ENCODE peak calls at places on chromosomes 13 and 19, in ten cellular contexts. One of them, this sample, is unnamed.

GRCh38 chr13:75050419-75051066 is 431.4 kb downstream of the TBC1D4 start:
- DNase-seq in HFFc6: peak
- DNase-seq in endodermal cell: no peak
- DNase-seq in OCI-LY7: no peak
- DNase-seq in brain microvascular endothelial cell: peak
- DNase-seq in heart right ventricle: no peak
- DNase-seq in uterus: no peak
- DNase-seq in cardiac muscle cell: peak
- DNase-seq in H1: no peak
- DNase-seq in adrenal gland: no peak
- DNase-seq in this sample: no peak

GRCh38 chr13:70755411-70755810 is 647.2 kb upstream of the KLHL1 start:
- DNase-seq in HFFc6: no peak
- DNase-seq in endodermal cell: no peak
- DNase-seq in OCI-LY7: no peak
- DNase-seq in brain microvascular endothelial cell: no peak
- DNase-seq in heart right ventricle: no peak
- DNase-seq in uterus: no peak
- DNase-seq in cardiac muscle cell: no peak
- DNase-seq in H1: no peak
- DNase-seq in adrenal gland: no peak
- DNase-seq in this sample: no peak

GRCh38 chr19:42325896-42326771 is 699 bp downstream of the MEGF8 start:
- DNase-seq in HFFc6: no peak
- DNase-seq in endodermal cell: peak
- DNase-seq in OCI-LY7: peak
- DNase-seq in brain microvascular endothelial cell: no peak
- DNase-seq in heart right ventricle: no peak
- DNase-seq in uterus: no peak
- DNase-seq in cardiac muscle cell: no peak
- DNase-seq in H1: no peak
- DNase-seq in adrenal gland: peak
- DNase-seq in this sample: peak

GRCh38 chr13:92413452-92413851 is 813.2 kb upstream of the GPC6 start:
- DNase-seq in HFFc6: no peak
- DNase-seq in endodermal cell: no peak
- DNase-seq in OCI-LY7: no peak
- DNase-seq in brain microvascular endothelial cell: no peak
- DNase-seq in heart right ventricle: no peak
- DNase-seq in uterus: no peak
- DNase-seq in cardiac muscle cell: no peak
- DNase-seq in H1: no peak
- DNase-seq in adrenal gland: no peak
- DNase-seq in this sample: no peak

GRCh38 chr19:58227964-58228583 is 640 bp upstream of the ZNF544 start:
- DNase-seq in HFFc6: no peak
- DNase-seq in endodermal cell: peak
- DNase-seq in OCI-LY7: no peak
- DNase-seq in brain microvascular endothelial cell: peak
- DNase-seq in heart right ventricle: no peak
- DNase-seq in uterus: no peak
- DNase-seq in cardiac muscle cell: no peak
- DNase-seq in H1: no peak
- DNase-seq in adrenal gland: no peak
- DNase-seq in this sample: peak

GRCh38 chr13:85406269-85406975 is 392.8 kb downstream of the SLITRK6 start:
- DNase-seq in HFFc6: no peak
- DNase-seq in endodermal cell: no peak
- DNase-seq in OCI-LY7: no peak
- DNase-seq in brain microvascular endothelial cell: no peak
- DNase-seq in heart right ventricle: no peak
- DNase-seq in uterus: no peak
- DNase-seq in cardiac muscle cell: no peak
- DNase-seq in H1: no peak
- DNase-seq in adrenal gland: no peak
- DNase-seq in this sample: no peak

GRCh38 chr13:78876915-78877549 is 218.1 kb upstream of the OBI1 start:
- DNase-seq in HFFc6: no peak
- DNase-seq in endodermal cell: no peak
- DNase-seq in OCI-LY7: no peak
- DNase-seq in brain microvascular endothelial cell: no peak
- DNase-seq in heart right ventricle: no peak
- DNase-seq in uterus: no peak
- DNase-seq in cardiac muscle cell: no peak
- DNase-seq in H1: no peak
- DNase-seq in adrenal gland: no peak
- DNase-seq in this sample: no peak

GRCh38 chr19:40147693-40148347 is 43.4 kb upstream of the MAP3K10 start:
- DNase-seq in HFFc6: peak
- DNase-seq in endodermal cell: no peak
- DNase-seq in OCI-LY7: no peak
- DNase-seq in brain microvascular endothelial cell: peak
- DNase-seq in heart right ventricle: no peak
- DNase-seq in uterus: no peak
- DNase-seq in cardiac muscle cell: peak
- DNase-seq in H1: no peak
- DNase-seq in adrenal gland: peak
- DNase-seq in this sample: peak

GRCh38 chr19:37953125-37953524 is 46.1 kb downstream of the SIPA1L3 start:
- DNase-seq in HFFc6: no peak
- DNase-seq in endodermal cell: no peak
- DNase-seq in OCI-LY7: no peak
- DNase-seq in brain microvascular endothelial cell: no peak
- DNase-seq in heart right ventricle: no peak
- DNase-seq in uterus: no peak
- DNase-seq in cardiac muscle cell: no peak
- DNase-seq in H1: no peak
- DNase-seq in adrenal gland: no peak
- DNase-seq in this sample: no peak

GRCh38 chr13:46578590-46578975 is 25.6 kb downstream of the LRCH1 start:
- DNase-seq in HFFc6: no peak
- DNase-seq in endodermal cell: no peak
- DNase-seq in OCI-LY7: no peak
- DNase-seq in brain microvascular endothelial cell: no peak
- DNase-seq in heart right ventricle: no peak
- DNase-seq in uterus: no peak
- DNase-seq in cardiac muscle cell: no peak
- DNase-seq in H1: no peak
- DNase-seq in adrenal gland: no peak
- DNase-seq in this sample: no peak

GRCh38 chr13:100088282-100088647 is 628 bp upstream of the PCCA start:
- DNase-seq in HFFc6: no peak
- DNase-seq in endodermal cell: peak
- DNase-seq in OCI-LY7: no peak
- DNase-seq in brain microvascular endothelial cell: no peak
- DNase-seq in heart right ventricle: no peak
- DNase-seq in uterus: no peak
- DNase-seq in cardiac muscle cell: peak
- DNase-seq in H1: peak
- DNase-seq in adrenal gland: no peak
- DNase-seq in this sample: no peak

GRCh38 chr19:41575998-41576397 is at the start of gene CEACAM21:
- DNase-seq in HFFc6: no peak
- DNase-seq in endodermal cell: no peak
- DNase-seq in OCI-LY7: peak
- DNase-seq in brain microvascular endothelial cell: no peak
- DNase-seq in heart right ventricle: peak
- DNase-seq in uterus: peak
- DNase-seq in cardiac muscle cell: no peak
- DNase-seq in H1: no peak
- DNase-seq in adrenal gland: peak
- DNase-seq in this sample: no peak

GRCh38 chr13:76621726-76622125 is 264.5 kb downstream of the KCTD12 start:
- DNase-seq in HFFc6: no peak
- DNase-seq in endodermal cell: no peak
- DNase-seq in OCI-LY7: no peak
- DNase-seq in brain microvascular endothelial cell: no peak
- DNase-seq in heart right ventricle: no peak
- DNase-seq in uterus: no peak
- DNase-seq in cardiac muscle cell: no peak
- DNase-seq in H1: no peak
- DNase-seq in adrenal gland: no peak
- DNase-seq in this sample: no peak

DNA sequence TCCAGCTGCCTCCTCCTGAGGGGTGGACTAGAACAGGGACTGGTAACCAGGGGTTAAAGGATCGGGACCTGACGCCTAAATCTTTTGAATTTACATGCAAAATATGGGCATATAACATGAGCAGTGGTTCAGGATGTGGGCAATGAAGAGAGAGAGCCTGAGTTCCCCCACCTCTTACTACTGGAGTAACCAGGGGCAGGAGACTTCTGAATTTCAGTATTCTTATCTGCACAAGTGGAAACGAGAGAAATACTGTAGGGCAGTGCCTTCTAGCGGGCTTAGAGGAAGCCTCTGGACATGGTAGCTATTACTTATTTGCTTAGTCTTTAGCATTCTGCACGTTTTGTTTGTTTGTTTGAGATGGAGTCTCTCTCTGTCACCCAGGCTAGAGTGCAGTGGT is 26.3 kb downstream of the BCAT2 start:
- DNase-seq in HFFc6: no peak
- DNase-seq in endodermal cell: no peak
- DNase-seq in OCI-LY7: no peak
- DNase-seq in brain microvascular endothelial cell: no peak
- DNase-seq in heart right ventricle: no peak
- DNase-seq in uterus: no peak
- DNase-seq in cardiac muscle cell: peak
- DNase-seq in H1: no peak
- DNase-seq in adrenal gland: peak
- DNase-seq in this sample: no peak
- TF ChIP-seq CTCF in HFFc6: peak
- TF ChIP-seq CTCF in endodermal cell: no peak
- TF ChIP-seq CTCF in OCI-LY7: no peak
- TF ChIP-seq CTCF in brain microvascular endothelial cell: peak
- TF ChIP-seq CTCF in heart right ventricle: peak
- TF ChIP-seq CTCF in uterus: no peak
- TF ChIP-seq CTCF in cardiac muscle cell: peak
- TF ChIP-seq CTCF in H1: no peak
- TF ChIP-seq CTCF in adrenal gland: peak
- TF ChIP-seq CTCF in this sample: no peak

DNA sequence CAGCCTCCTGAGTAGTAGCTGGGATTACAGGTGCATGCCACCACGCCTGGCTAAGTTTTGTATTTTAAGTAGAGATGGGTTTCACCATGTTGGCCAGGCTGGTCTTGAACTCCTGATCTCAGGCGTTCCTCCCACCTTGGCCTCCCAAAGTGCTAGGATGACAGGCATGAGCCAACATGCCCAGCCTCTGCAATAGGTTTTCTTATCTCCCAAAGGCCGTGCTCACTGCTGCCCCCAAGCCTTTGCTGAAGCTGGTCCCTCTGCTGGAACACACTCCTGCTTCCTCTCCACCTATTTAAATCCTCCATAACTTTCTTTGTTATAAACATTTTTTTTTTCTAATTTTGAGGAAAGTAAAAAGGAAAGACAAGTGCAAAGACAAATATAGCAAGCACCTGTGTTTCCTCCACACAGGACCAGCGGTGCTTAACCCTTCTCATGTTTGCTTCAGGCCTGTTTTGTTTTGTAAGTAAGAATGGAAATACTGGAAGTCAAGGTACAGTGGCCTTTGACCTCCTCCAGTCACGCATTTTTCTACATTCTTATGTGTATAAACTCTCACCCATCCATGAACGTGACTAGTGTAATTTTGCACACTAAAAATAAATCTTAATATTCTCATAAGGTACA is 14.5 kb upstream of the TNFAIP8L1 start:
- DNase-seq in HFFc6: no peak
- DNase-seq in endodermal cell: peak
- DNase-seq in OCI-LY7: no peak
- DNase-seq in brain microvascular endothelial cell: no peak
- DNase-seq in heart right ventricle: no peak
- DNase-seq in uterus: no peak
- DNase-seq in cardiac muscle cell: peak
- DNase-seq in H1: no peak
- DNase-seq in adrenal gland: no peak
- DNase-seq in this sample: peak
- TF ChIP-seq CTCF in HFFc6: peak
- TF ChIP-seq CTCF in endodermal cell: peak
- TF ChIP-seq CTCF in OCI-LY7: peak
- TF ChIP-seq CTCF in brain microvascular endothelial cell: peak
- TF ChIP-seq CTCF in heart right ventricle: no peak
- TF ChIP-seq CTCF in uterus: no peak
- TF ChIP-seq CTCF in cardiac muscle cell: peak
- TF ChIP-seq CTCF in H1: peak
- TF ChIP-seq CTCF in adrenal gland: no peak
- TF ChIP-seq CTCF in this sample: peak

GRCh38 chr13:106376411-106377112 is 158.9 kb downstream of the EFNB2 start:
- DNase-seq in HFFc6: peak
- DNase-seq in endodermal cell: peak
- DNase-seq in OCI-LY7: no peak
- DNase-seq in brain microvascular endothelial cell: peak
- DNase-seq in heart right ventricle: no peak
- DNase-seq in uterus: peak
- DNase-seq in cardiac muscle cell: peak
- DNase-seq in H1: no peak
- DNase-seq in adrenal gland: no peak
- DNase-seq in this sample: peak
- TF ChIP-seq CTCF in HFFc6: peak
- TF ChIP-seq CTCF in endodermal cell: peak
- TF ChIP-seq CTCF in OCI-LY7: no peak
- TF ChIP-seq CTCF in brain microvascular endothelial cell: peak
- TF ChIP-seq CTCF in heart right ventricle: no peak
- TF ChIP-seq CTCF in uterus: no peak
- TF ChIP-seq CTCF in cardiac muscle cell: peak
- TF ChIP-seq CTCF in H1: peak
- TF ChIP-seq CTCF in adrenal gland: no peak
- TF ChIP-seq CTCF in this sample: peak

GRCh38 chr13:27660511-27660910 is 38.8 kb downstream of the POLR1D start:
- DNase-seq in HFFc6: no peak
- DNase-seq in endodermal cell: no peak
- DNase-seq in OCI-LY7: no peak
- DNase-seq in brain microvascular endothelial cell: no peak
- DNase-seq in heart right ventricle: no peak
- DNase-seq in uterus: no peak
- DNase-seq in cardiac muscle cell: no peak
- DNase-seq in H1: no peak
- DNase-seq in adrenal gland: no peak
- DNase-seq in this sample: no peak
- TF ChIP-seq CTCF in HFFc6: no peak
- TF ChIP-seq CTCF in endodermal cell: no peak
- TF ChIP-seq CTCF in OCI-LY7: no peak
- TF ChIP-seq CTCF in brain microvascular endothelial cell: no peak
- TF ChIP-seq CTCF in heart right ventricle: no peak
- TF ChIP-seq CTCF in uterus: no peak
- TF ChIP-seq CTCF in cardiac muscle cell: no peak
- TF ChIP-seq CTCF in H1: no peak
- TF ChIP-seq CTCF in adrenal gland: no peak
- TF ChIP-seq CTCF in this sample: no peak